ENCODE peak calls at places on chromosomes 16 and 17, in nine cellular contexts. One of them, this sample, is unnamed.

GRCh38 chr16:4314532-4315184 is 1.2 kb upstream of the GLIS2 start:
- DNase-seq in CD4-positive, alpha-beta T cell: no peak
- DNase-seq in fibroblast of lung: peak
- DNase-seq in activated effector memory CD4-positive, alpha-beta T cell treated with Interleukin-2 at 50 U/mL for 16 hours: no peak
- DNase-seq in kidney glomerular epithelial cell: peak
- DNase-seq in IMR-90: peak
- DNase-seq in cardiac fibroblast: peak
- DNase-seq in NCI-H146: peak
- DNase-seq in SK-MEL-5: peak
- DNase-seq in this sample: no peak

GRCh38 chr16:4766875-4767628 is at the start of gene ZNF500:
- DNase-seq in CD4-positive, alpha-beta T cell: peak
- DNase-seq in fibroblast of lung: peak
- DNase-seq in activated effector memory CD4-positive, alpha-beta T cell treated with Interleukin-2 at 50 U/mL for 16 hours: peak
- DNase-seq in kidney glomerular epithelial cell: peak
- DNase-seq in IMR-90: peak
- DNase-seq in cardiac fibroblast: peak
- DNase-seq in NCI-H146: peak
- DNase-seq in SK-MEL-5: peak
- DNase-seq in this sample: peak

GRCh38 chr16:58649707-58650106 is 20.1 kb upstream of the CNOT1 start:
- DNase-seq in CD4-positive, alpha-beta T cell: no peak
- DNase-seq in fibroblast of lung: no peak
- DNase-seq in activated effector memory CD4-positive, alpha-beta T cell treated with Interleukin-2 at 50 U/mL for 16 hours: no peak
- DNase-seq in kidney glomerular epithelial cell: no peak
- DNase-seq in IMR-90: no peak
- DNase-seq in cardiac fibroblast: no peak
- DNase-seq in NCI-H146: no peak
- DNase-seq in SK-MEL-5: no peak
- DNase-seq in this sample: no peak

GRCh38 chr17:77828749-77829539 is 129.6 kb upstream of the TNRC6C start:
- DNase-seq in CD4-positive, alpha-beta T cell: no peak
- DNase-seq in fibroblast of lung: no peak
- DNase-seq in activated effector memory CD4-positive, alpha-beta T cell treated with Interleukin-2 at 50 U/mL for 16 hours: no peak
- DNase-seq in kidney glomerular epithelial cell: no peak
- DNase-seq in IMR-90: no peak
- DNase-seq in cardiac fibroblast: no peak
- DNase-seq in NCI-H146: no peak
- DNase-seq in SK-MEL-5: no peak
- DNase-seq in this sample: no peak

GRCh38 chr16:48350716-48351115 is 34.5 kb downstream of the SIAH1 start:
- DNase-seq in CD4-positive, alpha-beta T cell: no peak
- DNase-seq in fibroblast of lung: no peak
- DNase-seq in activated effector memory CD4-positive, alpha-beta T cell treated with Interleukin-2 at 50 U/mL for 16 hours: no peak
- DNase-seq in kidney glomerular epithelial cell: no peak
- DNase-seq in IMR-90: no peak
- DNase-seq in cardiac fibroblast: no peak
- DNase-seq in NCI-H146: no peak
- DNase-seq in SK-MEL-5: no peak
- DNase-seq in this sample: no peak

GRCh38 chr16:89737341-89738071 is 16.2 kb downstream of the ZNF276 start:
- DNase-seq in CD4-positive, alpha-beta T cell: peak
- DNase-seq in fibroblast of lung: no peak
- DNase-seq in activated effector memory CD4-positive, alpha-beta T cell treated with Interleukin-2 at 50 U/mL for 16 hours: peak
- DNase-seq in kidney glomerular epithelial cell: no peak
- DNase-seq in IMR-90: no peak
- DNase-seq in cardiac fibroblast: no peak
- DNase-seq in NCI-H146: no peak
- DNase-seq in SK-MEL-5: no peak
- DNase-seq in this sample: no peak

GRCh38 chr16:12801511-12802042 is 2.1 kb downstream of the CPPED1 start:
- DNase-seq in CD4-positive, alpha-beta T cell: no peak
- DNase-seq in fibroblast of lung: peak
- DNase-seq in activated effector memory CD4-positive, alpha-beta T cell treated with Interleukin-2 at 50 U/mL for 16 hours: no peak
- DNase-seq in kidney glomerular epithelial cell: peak
- DNase-seq in IMR-90: peak
- DNase-seq in cardiac fibroblast: peak
- DNase-seq in NCI-H146: no peak
- DNase-seq in SK-MEL-5: no peak
- DNase-seq in this sample: no peak

GRCh38 chr17:74373838-74374606 is 6.7 kb downstream of the GPR142 start:
- DNase-seq in CD4-positive, alpha-beta T cell: no peak
- DNase-seq in fibroblast of lung: no peak
- DNase-seq in activated effector memory CD4-positive, alpha-beta T cell treated with Interleukin-2 at 50 U/mL for 16 hours: no peak
- DNase-seq in kidney glomerular epithelial cell: no peak
- DNase-seq in IMR-90: no peak
- DNase-seq in cardiac fibroblast: no peak
- DNase-seq in NCI-H146: peak
- DNase-seq in SK-MEL-5: no peak
- DNase-seq in this sample: no peak

GRCh38 chr16:85480727-85481101 is 132.4 kb upstream of the GSE1 start:
- DNase-seq in CD4-positive, alpha-beta T cell: no peak
- DNase-seq in fibroblast of lung: no peak
- DNase-seq in activated effector memory CD4-positive, alpha-beta T cell treated with Interleukin-2 at 50 U/mL for 16 hours: no peak
- DNase-seq in kidney glomerular epithelial cell: no peak
- DNase-seq in IMR-90: no peak
- DNase-seq in cardiac fibroblast: no peak
- DNase-seq in NCI-H146: peak
- DNase-seq in SK-MEL-5: no peak
- DNase-seq in this sample: no peak

GRCh38 chr17:46090871-46091270 is 91.8 kb downstream of the STH start:
- DNase-seq in CD4-positive, alpha-beta T cell: no peak
- DNase-seq in fibroblast of lung: no peak
- DNase-seq in activated effector memory CD4-positive, alpha-beta T cell treated with Interleukin-2 at 50 U/mL for 16 hours: no peak
- DNase-seq in kidney glomerular epithelial cell: no peak
- DNase-seq in IMR-90: no peak
- DNase-seq in cardiac fibroblast: no peak
- DNase-seq in NCI-H146: no peak
- DNase-seq in SK-MEL-5: no peak
- DNase-seq in this sample: no peak

GRCh38 chr16:57988929-57989328 is 11.5 kb downstream of the ZNF319 start:
- DNase-seq in CD4-positive, alpha-beta T cell: no peak
- DNase-seq in fibroblast of lung: no peak
- DNase-seq in activated effector memory CD4-positive, alpha-beta T cell treated with Interleukin-2 at 50 U/mL for 16 hours: no peak
- DNase-seq in kidney glomerular epithelial cell: no peak
- DNase-seq in IMR-90: no peak
- DNase-seq in cardiac fibroblast: no peak
- DNase-seq in NCI-H146: no peak
- DNase-seq in SK-MEL-5: no peak
- DNase-seq in this sample: no peak

GRCh38 chr16:9681556-9681955 is 500.7 kb downstream of the GRIN2A start:
- DNase-seq in CD4-positive, alpha-beta T cell: no peak
- DNase-seq in fibroblast of lung: no peak
- DNase-seq in activated effector memory CD4-positive, alpha-beta T cell treated with Interleukin-2 at 50 U/mL for 16 hours: no peak
- DNase-seq in kidney glomerular epithelial cell: no peak
- DNase-seq in IMR-90: no peak
- DNase-seq in cardiac fibroblast: no peak
- DNase-seq in NCI-H146: no peak
- DNase-seq in SK-MEL-5: no peak
- DNase-seq in this sample: no peak

GRCh38 chr17:10668771-10669170 is 11.7 kb upstream of the MYH3 start:
- DNase-seq in CD4-positive, alpha-beta T cell: no peak
- DNase-seq in fibroblast of lung: peak
- DNase-seq in activated effector memory CD4-positive, alpha-beta T cell treated with Interleukin-2 at 50 U/mL for 16 hours: no peak
- DNase-seq in kidney glomerular epithelial cell: no peak
- DNase-seq in IMR-90: peak
- DNase-seq in cardiac fibroblast: no peak
- DNase-seq in NCI-H146: no peak
- DNase-seq in SK-MEL-5: no peak
- DNase-seq in this sample: no peak

GRCh38 chr17:35666070-35666469 is 65.4 kb upstream of the RASL10B start:
- DNase-seq in CD4-positive, alpha-beta T cell: no peak
- DNase-seq in fibroblast of lung: no peak
- DNase-seq in activated effector memory CD4-positive, alpha-beta T cell treated with Interleukin-2 at 50 U/mL for 16 hours: no peak
- DNase-seq in kidney glomerular epithelial cell: no peak
- DNase-seq in IMR-90: peak
- DNase-seq in cardiac fibroblast: peak
- DNase-seq in NCI-H146: no peak
- DNase-seq in SK-MEL-5: no peak
- DNase-seq in this sample: no peak

GRCh38 chr16:69187891-69188451 is 1.0 kb downstream of the SNTB2 start:
- DNase-seq in CD4-positive, alpha-beta T cell: peak
- DNase-seq in fibroblast of lung: peak
- DNase-seq in activated effector memory CD4-positive, alpha-beta T cell treated with Interleukin-2 at 50 U/mL for 16 hours: peak
- DNase-seq in kidney glomerular epithelial cell: peak
- DNase-seq in IMR-90: no peak
- DNase-seq in cardiac fibroblast: peak
- DNase-seq in NCI-H146: peak
- DNase-seq in SK-MEL-5: peak
- DNase-seq in this sample: peak

GRCh38 chr16:21598676-21599157 is 660 bp upstream of the METTL9 start:
- DNase-seq in CD4-positive, alpha-beta T cell: peak
- DNase-seq in fibroblast of lung: no peak
- DNase-seq in activated effector memory CD4-positive, alpha-beta T cell treated with Interleukin-2 at 50 U/mL for 16 hours: no peak
- DNase-seq in kidney glomerular epithelial cell: no peak
- DNase-seq in IMR-90: no peak
- DNase-seq in cardiac fibroblast: no peak
- DNase-seq in NCI-H146: no peak
- DNase-seq in SK-MEL-5: no peak
- DNase-seq in this sample: no peak

GRCh38 chr16:59758848-59759247 is 1024.7 kb upstream of the GOT2 start:
- DNase-seq in CD4-positive, alpha-beta T cell: no peak
- DNase-seq in fibroblast of lung: peak
- DNase-seq in activated effector memory CD4-positive, alpha-beta T cell treated with Interleukin-2 at 50 U/mL for 16 hours: no peak
- DNase-seq in kidney glomerular epithelial cell: no peak
- DNase-seq in IMR-90: no peak
- DNase-seq in cardiac fibroblast: no peak
- DNase-seq in NCI-H146: no peak
- DNase-seq in SK-MEL-5: no peak
- DNase-seq in this sample: no peak

GRCh38 chr17:5667871-5668270 is 83.6 kb upstream of the NLRP1 start:
- DNase-seq in CD4-positive, alpha-beta T cell: no peak
- DNase-seq in fibroblast of lung: no peak
- DNase-seq in activated effector memory CD4-positive, alpha-beta T cell treated with Interleukin-2 at 50 U/mL for 16 hours: no peak
- DNase-seq in kidney glomerular epithelial cell: no peak
- DNase-seq in IMR-90: no peak
- DNase-seq in cardiac fibroblast: no peak
- DNase-seq in NCI-H146: peak
- DNase-seq in SK-MEL-5: peak
- DNase-seq in this sample: no peak

GRCh38 chr17:39761861-39762496 is 24.2 kb downstream of the GRB7 start:
- DNase-seq in CD4-positive, alpha-beta T cell: no peak
- DNase-seq in fibroblast of lung: no peak
- DNase-seq in activated effector memory CD4-positive, alpha-beta T cell treated with Interleukin-2 at 50 U/mL for 16 hours: no peak
- DNase-seq in kidney glomerular epithelial cell: no peak
- DNase-seq in IMR-90: no peak
- DNase-seq in cardiac fibroblast: no peak
- DNase-seq in NCI-H146: no peak
- DNase-seq in SK-MEL-5: no peak
- DNase-seq in this sample: no peak

GRCh38 chr16:6548507-6548906 is 784.1 kb upstream of the RBFOX1 start:
- DNase-seq in CD4-positive, alpha-beta T cell: no peak
- DNase-seq in fibroblast of lung: no peak
- DNase-seq in activated effector memory CD4-positive, alpha-beta T cell treated with Interleukin-2 at 50 U/mL for 16 hours: no peak
- DNase-seq in kidney glomerular epithelial cell: no peak
- DNase-seq in IMR-90: no peak
- DNase-seq in cardiac fibroblast: no peak
- DNase-seq in NCI-H146: no peak
- DNase-seq in SK-MEL-5: no peak
- DNase-seq in this sample: no peak

GRCh38 chr17:45013021-45013997 is 38.1 kb downstream of the DCAKD start:
- DNase-seq in CD4-positive, alpha-beta T cell: no peak
- DNase-seq in fibroblast of lung: no peak
- DNase-seq in activated effector memory CD4-positive, alpha-beta T cell treated with Interleukin-2 at 50 U/mL for 16 hours: no peak
- DNase-seq in kidney glomerular epithelial cell: no peak
- DNase-seq in IMR-90: no peak
- DNase-seq in cardiac fibroblast: peak
- DNase-seq in NCI-H146: peak
- DNase-seq in SK-MEL-5: no peak
- DNase-seq in this sample: no peak

GRCh38 chr16:18832021-18832420 is 30.7 kb upstream of the ARL6IP1 start:
- DNase-seq in CD4-positive, alpha-beta T cell: no peak
- DNase-seq in fibroblast of lung: no peak
- DNase-seq in activated effector memory CD4-positive, alpha-beta T cell treated with Interleukin-2 at 50 U/mL for 16 hours: no peak
- DNase-seq in kidney glomerular epithelial cell: no peak
- DNase-seq in IMR-90: no peak
- DNase-seq in cardiac fibroblast: no peak
- DNase-seq in NCI-H146: no peak
- DNase-seq in SK-MEL-5: no peak
- DNase-seq in this sample: no peak